ENCODE peak calls at places on chromosomes 6 and 20, in four cellular contexts. A is stomach, S is testis, L is heart right ventricle. K is an unnamed sample.

GRCh38 chr20:46308258-46309157 is at the start of gene CDH22:
- DNase-seq in A (peak; percentile 45), S (peak; percentile 67), L (peak; percentile 36), K (peak; percentile 94)

GRCh38 chr6:49556429-49556837 is 6.0 kb downstream of the C6orf141 start:
- DNase-seq in A (no peak), S (no peak), L (no peak), K (peak; percentile 36)

GRCh38 chr6:49142422-49143151 is 320.5 kb downstream of the MMUT start:
- DNase-seq in A (no peak), S (no peak), L (no peak), K (peak; percentile 22)

GRCh38 chr6:119148102-119148824 is 69.8 kb upstream of the FAM184A start:
- DNase-seq in A (no peak), S (peak; percentile 40), L (no peak), K (peak; percentile 63)

GRCh38 chr6:12649325-12649724 is 67.2 kb upstream of the PHACTR1 start:
- DNase-seq in A (no peak), S (no peak), L (no peak), K (no peak)

GRCh38 chr6:39322306-39322850 is at the start of gene KCNK16:
- DNase-seq in A (no peak), S (no peak), L (no peak), K (no peak)

GRCh38 chr6:160421854-160422253 is 73.7 kb downstream of the SLC22A3 start:
- DNase-seq in A (no peak), S (peak; percentile 67), L (peak; percentile 40), K (no peak)

GRCh38 chr6:159217595-159218275 is 48.5 kb downstream of the FNDC1 start:
- DNase-seq in A (peak; percentile 38), S (peak; percentile 69), L (no peak), K (peak; percentile 86)

GRCh38 chr6:117547688-117548621 is 54.4 kb downstream of the GOPC start:
- DNase-seq in A (peak; percentile 32), S (peak; percentile 79), L (peak; percentile 67), K (peak; percentile 26)

GRCh38 chr6:169881976-169882375 is 130.6 kb downstream of the ERMARD start:
- DNase-seq in A (no peak), S (no peak), L (no peak), K (no peak)

GRCh38 chr6:107330190-107330589 is 129.2 kb downstream of the PDSS2 start:
- DNase-seq in A (no peak), S (no peak), L (no peak), K (no peak)

GRCh38 chr6:37646986-37647764 is 50.5 kb downstream of the MDGA1 start:
- DNase-seq in A (no peak), S (no peak), L (no peak), K (no peak)

GRCh38 chr20:5148581-5148980 is 21.8 kb downstream of the CDS2 start:
- DNase-seq in A (no peak), S (no peak), L (no peak), K (no peak)

GRCh38 chr6:70396796-70397729 is 16.2 kb upstream of the FAM135A start:
- DNase-seq in A (no peak), S (no peak), L (no peak), K (no peak)
- H3K4me3 ChIP-seq in A (no peak overlapping the region), S (no peak overlapping the region), L (no peak overlapping the region), K (no peak overlapping the region)

DNA sequence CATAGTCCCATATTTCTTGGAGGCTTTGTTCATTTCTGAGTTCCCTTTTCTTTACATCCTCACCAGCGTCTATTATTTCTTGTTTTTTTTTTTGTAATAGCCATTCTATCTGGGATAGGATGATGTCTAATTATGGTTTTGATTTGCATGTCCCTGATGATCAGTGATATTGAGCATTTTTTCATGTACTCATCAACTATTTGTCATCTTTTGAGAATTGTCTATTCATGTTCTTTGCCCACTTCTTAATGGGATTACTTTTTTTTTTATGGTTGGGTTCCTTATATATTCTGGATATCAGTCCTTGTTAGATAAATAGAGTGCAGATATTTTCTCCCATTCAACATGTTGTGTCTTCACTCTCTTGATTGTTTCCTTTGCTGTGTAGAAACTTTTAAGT is 42.1 kb downstream of the CYB5R4 start:
- DNase-seq in A (no peak), S (no peak), L (no peak), K (no peak)
- H3K36me3 ChIP-seq in A (no peaks in the 10 kb centered on the region), S (no peaks in the 10 kb centered on the region), L (no peaks in the 10 kb centered on the region), K (no peaks in the 10 kb centered on the region)

DNA sequence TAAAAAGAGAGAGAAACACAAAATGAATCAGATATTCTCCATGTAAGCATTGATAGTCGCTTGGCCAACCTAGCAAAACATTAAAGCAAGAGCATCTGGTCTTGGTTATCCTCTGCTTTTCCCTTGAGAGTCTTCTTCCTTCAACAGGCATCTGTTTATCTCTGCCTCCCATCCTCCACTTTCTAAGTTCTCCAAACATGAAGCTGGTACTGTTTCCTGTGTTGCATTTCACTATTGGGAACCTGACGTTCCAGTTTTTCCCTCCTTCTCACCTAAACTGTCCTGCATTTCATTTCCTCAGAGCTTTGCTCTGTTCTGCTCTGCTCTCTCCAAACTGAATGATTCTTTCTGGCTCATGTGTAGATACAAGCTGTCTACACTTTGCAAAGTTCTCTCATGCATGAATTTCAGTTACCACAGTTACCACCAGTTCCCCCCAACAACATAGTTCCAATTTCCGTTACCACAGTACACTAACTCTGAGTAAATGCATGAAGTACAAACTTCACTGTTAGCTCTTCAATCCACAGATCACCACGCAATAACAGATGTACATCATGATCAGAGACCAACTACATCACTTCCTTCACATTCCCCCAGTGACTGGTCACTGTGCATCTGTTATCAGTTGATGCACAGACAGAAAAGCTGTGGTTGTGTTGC is 86.7 kb upstream of the F13A1 start:
- DNase-seq in A (no peak), S (no peak), L (no peak), K (no peak)
- H3K4me3 ChIP-seq in A (no peak overlapping the region), S (no peak overlapping the region), L (no peak overlapping the region), K (no peak overlapping the region)

GRCh38 chr6:88596801-88597200 is 366.6 kb downstream of the RNGTT start:
- DNase-seq in A (no peak), S (no peak), L (no peak), K (no peak)
- H3K36me3 ChIP-seq in A (no peaks in the 10 kb centered on the region), S (no peaks in the 10 kb centered on the region), L (no peaks in the 10 kb centered on the region), K (no peaks in the 10 kb centered on the region)

GRCh38 chr6:21309791-21310190 is 283.8 kb upstream of the SOX4 start:
- DNase-seq in A (no peak), S (no peak), L (no peak), K (no peak)
- H3K4me3 ChIP-seq in A (no peak overlapping the region), S (no peak overlapping the region), L (no peak overlapping the region), K (no peak overlapping the region)

DNA sequence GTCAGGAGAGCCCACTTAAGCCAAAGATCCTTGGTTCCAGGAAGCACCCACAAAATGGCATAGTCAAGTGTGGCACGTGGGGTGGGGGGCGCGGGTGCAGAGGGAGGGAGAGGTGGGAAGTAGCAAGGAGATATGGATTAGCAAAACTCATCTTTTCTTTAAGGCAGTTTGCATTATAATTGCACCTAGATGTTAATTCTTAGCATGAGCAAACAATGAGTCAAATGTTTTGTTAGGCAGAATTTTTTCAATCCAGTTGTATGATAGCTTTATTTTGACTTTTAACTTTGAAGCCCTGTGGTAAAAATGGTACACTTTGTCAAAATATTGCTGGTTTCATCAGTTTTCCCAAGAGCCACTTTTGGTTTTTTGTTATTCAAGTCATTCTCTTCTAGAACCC is 15.0 kb downstream of the SCAND1 start:
- DNase-seq in A (no peak), S (no peak), L (no peak), K (no peak)
- H3K36me3 ChIP-seq in A (peaks cover 45% of the 10 kb centered on the region), S (no peaks in the 10 kb centered on the region), L (no peaks in the 10 kb centered on the region), K (peaks cover 19% of the 10 kb centered on the region)

GRCh38 chr20:3973705-3974104 is 41.7 kb downstream of the RNF24 start:
- DNase-seq in A (no peak), S (no peak), L (no peak), K (no peak)

GRCh38 chr20:3972161-3972560 is 43.2 kb downstream of the RNF24 start:
- DNase-seq in A (no peak), S (no peak), L (no peak), K (no peak)

GRCh38 chr20:3966571-3966970 is 48.8 kb downstream of the RNF24 start:
- DNase-seq in A (no peak), S (no peak), L (no peak), K (no peak)

GRCh38 chr20:3971145-3971544 is 44.2 kb downstream of the RNF24 start:
- DNase-seq in A (no peak), S (no peak), L (no peak), K (no peak)

GRCh38 chr20:3970016-3970415 is 45.3 kb downstream of the RNF24 start:
- DNase-seq in A (no peak), S (no peak), L (no peak), K (peak; percentile 38)
- H3K4me3 ChIP-seq in A (no peak overlapping the region), S (no peak overlapping the region), L (no peak overlapping the region), K (no peak overlapping the region)

GRCh38 chr6:44401138-44401537 is 13.6 kb downstream of the CDC5L start:
- DNase-seq in A (no peak), S (no peak), L (no peak), K (no peak)
- H3K36me3 ChIP-seq in A (peaks cover 31% of the 10 kb centered on the region), S (no peaks in the 10 kb centered on the region), L (peaks cover 6% of the 10 kb centered on the region), K (peaks cover 29% of the 10 kb centered on the region)